ENCODE peak calls at places on chromosome 20, in seven cellular contexts. W is AG04449, D is astrocyte, S is endothelial cell, Q is lower lobe of right lung, C is mammary epithelial cell, J is activated B cell treated with CpG ODN at 0.5 μM for 24 hours. K is an unnamed sample.

GRCh38 chr20:46558511-46558959 is 8.1 kb upstream of the OCSTAMP start:
- DNase-seq in W (peak), D (peak), S (no peak), Q (no peak), C (peak), J (no peak), K (no peak)

GRCh38 chr20:38426498-38426897 is 8.6 kb downstream of the SNHG17 start:
- DNase-seq in W (no peak), D (no peak), S (no peak), Q (no peak), C (no peak), J (no peak), K (no peak)

GRCh38 chr20:14879020-14879697 is 541.7 kb upstream of the FLRT3 start:
- DNase-seq in W (peak), D (peak), S (no peak), Q (no peak), C (peak), J (no peak), K (no peak)

GRCh38 chr20:37745553-37745952 is 51.7 kb downstream of the CTNNBL1 start:
- DNase-seq in W (no peak), D (no peak), S (no peak), Q (no peak), C (no peak), J (no peak), K (no peak)

GRCh38 chr20:46630336-46630735 is 20.9 kb downstream of the SLC13A3 start:
- DNase-seq in W (no peak), D (no peak), S (no peak), Q (no peak), C (no peak), J (no peak), K (no peak)

GRCh38 chr20:46402236-46402886 is 4.1 kb downstream of the ELMO2 start:
- DNase-seq in W (no peak), D (peak), S (no peak), Q (no peak), C (no peak), J (no peak), K (no peak)

GRCh38 chr20:31844737-31845299 is 586 bp downstream of the FOXS1 start:
- DNase-seq in W (no peak), D (no peak), S (no peak), Q (no peak), C (no peak), J (no peak), K (no peak)

GRCh38 chr20:57713505-57713903 is 3.7 kb upstream of the PMEPA1 start:
- DNase-seq in W (no peak), D (no peak), S (no peak), Q (peak), C (no peak), J (no peak), K (peak)

GRCh38 chr20:35196313-35196712 is 24.4 kb downstream of the PROCR start:
- DNase-seq in W (no peak), D (no peak), S (no peak), Q (no peak), C (no peak), J (no peak), K (no peak)

GRCh38 chr20:33555755-33556154 is 65.9 kb downstream of the CBFA2T2 start:
- DNase-seq in W (no peak), D (no peak), S (no peak), Q (no peak), C (no peak), J (no peak), K (no peak)

GRCh38 chr20:4493386-4493785 is 228.3 kb upstream of the PRND start:
- DNase-seq in W (no peak), D (no peak), S (no peak), Q (no peak), C (no peak), J (no peak), K (no peak)

GRCh38 chr20:45047581-45048119 is 53.3 kb downstream of the KCNS1 start:
- DNase-seq in W (no peak), D (no peak), S (no peak), Q (no peak), C (no peak), J (no peak), K (no peak)

GRCh38 chr20:14991023-14991422 is 653.6 kb upstream of the FLRT3 start:
- DNase-seq in W (no peak), D (no peak), S (no peak), Q (no peak), C (peak), J (no peak), K (no peak)

GRCh38 chr20:44651507-44652373 is at the start of gene ADA:
- DNase-seq in W (no peak), D (peak), S (peak), Q (peak), C (peak), J (peak), K (no peak)

GRCh38 chr20:44728835-44729342 is 13.7 kb downstream of the CCN5 start:
- DNase-seq in W (peak), D (peak), S (no peak), Q (peak), C (peak), J (no peak), K (peak)

GRCh38 chr20:12882832-12883506 is 125.8 kb upstream of the SPTLC3 start:
- DNase-seq in W (peak), D (no peak), S (no peak), Q (no peak), C (peak), J (no peak), K (no peak)

GRCh38 chr20:12728782-12729181 is 280.0 kb upstream of the SPTLC3 start:
- DNase-seq in W (no peak), D (no peak), S (no peak), Q (no peak), C (no peak), J (no peak), K (no peak)

DNA sequence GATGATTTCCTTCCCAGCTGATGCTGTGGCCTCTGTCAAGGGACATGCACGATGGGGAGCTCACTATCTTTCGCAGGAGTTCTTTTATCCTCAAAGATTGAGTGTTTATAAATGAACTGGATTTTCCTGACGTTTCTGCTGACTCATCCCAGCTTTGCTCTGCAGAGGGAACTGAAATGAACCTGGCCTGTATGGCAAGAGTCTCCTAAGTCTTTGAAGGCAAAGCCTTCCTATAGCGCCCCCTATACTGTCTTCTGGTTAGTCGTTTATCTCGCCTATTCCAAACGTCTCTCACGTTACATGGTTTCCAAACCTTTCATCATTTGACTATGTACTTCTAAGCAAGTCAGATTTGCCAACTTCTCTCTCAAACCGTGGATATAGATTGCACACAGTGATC is 565.3 kb downstream of the KIF16B start:
- DNase-seq in W (no peak), D (no peak), S (no peak), Q (no peak), C (no peak), J (no peak), K (no peak)
- TF ChIP-seq CTCF in W (no peak), D (no peak), S (no peak), Q (no peak), C (no peak), J (no peak), K (no peak)

GRCh38 chr20:62030357-62030756 is 35.3 kb downstream of the TAF4 start:
- DNase-seq in W (no peak), D (no peak), S (no peak), Q (no peak), C (no peak), J (no peak), K (no peak)
- TF ChIP-seq CTCF in W (no peak), D (no peak), S (no peak), Q (no peak), C (no peak), J (no peak), K (no peak)

GRCh38 chr20:50534567-50534966 is 24.4 kb downstream of the PTPN1 start:
- DNase-seq in W (peak), D (peak), S (no peak), Q (no peak), C (no peak), J (no peak), K (no peak)
- TF ChIP-seq CTCF in W (no peak), D (no peak), S (no peak), Q (no peak), C (no peak), J (no peak), K (no peak)

GRCh38 chr20:23396961-23397620 is 24.2 kb downstream of the NAPB start:
- DNase-seq in W (no peak), D (no peak), S (no peak), Q (no peak), C (no peak), J (no peak), K (no peak)

GRCh38 chr20:23403721-23404120 is 17.6 kb downstream of the NAPB start:
- DNase-seq in W (no peak), D (no peak), S (no peak), Q (no peak), C (no peak), J (no peak), K (no peak)

GRCh38 chr20:23401051-23401450 is 20.2 kb downstream of the NAPB start:
- DNase-seq in W (no peak), D (no peak), S (no peak), Q (no peak), C (no peak), J (no peak), K (no peak)

GRCh38 chr20:23397961-23398360 is 23.3 kb downstream of the NAPB start:
- DNase-seq in W (no peak), D (peak), S (no peak), Q (no peak), C (no peak), J (no peak), K (no peak)

DNA sequence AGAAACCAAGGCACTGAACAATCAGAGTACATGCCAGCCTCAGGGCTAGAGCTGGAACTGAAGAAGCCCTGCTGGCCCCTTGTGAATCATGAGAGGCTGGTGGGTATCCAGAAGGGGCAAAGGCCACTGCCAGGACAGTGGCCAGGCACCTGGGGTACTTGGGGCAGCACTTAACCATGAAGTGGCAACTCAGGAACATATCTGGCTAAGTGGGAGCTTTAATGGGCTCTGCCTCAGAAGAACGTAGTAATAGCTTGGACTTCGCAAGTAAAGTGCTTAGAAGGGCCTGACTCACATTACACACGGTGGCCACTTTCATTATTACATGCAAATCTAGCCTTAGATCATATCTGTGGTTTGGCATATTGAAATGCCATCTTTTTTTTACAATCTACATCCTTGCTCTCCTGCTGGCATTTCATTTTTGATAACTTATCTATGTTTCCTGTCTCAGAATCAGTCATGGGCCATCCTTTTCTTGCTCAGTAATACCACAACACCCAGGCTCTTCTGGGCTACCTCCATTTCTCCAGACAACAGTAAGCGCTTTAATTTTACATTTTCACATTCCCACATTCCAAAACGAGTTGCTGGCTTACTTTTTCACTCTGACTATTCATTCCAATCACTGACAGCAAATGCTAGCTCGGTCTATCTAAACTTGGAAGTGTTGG is 21.6 kb downstream of the NAPB start:
- DNase-seq in W (no peak), D (peak), S (no peak), Q (no peak), C (peak), J (no peak), K (no peak)
- TF ChIP-seq CTCF in W (no peak), D (no peak), S (peak), Q (peak), C (peak), J (no peak), K (peak)

GRCh38 chr20:16527438-16527837 is 45.8 kb downstream of the KIF16B start:
- DNase-seq in W (no peak), D (no peak), S (no peak), Q (no peak), C (no peak), J (no peak), K (no peak)

GRCh38 chr20:16531485-16531884 is 41.8 kb downstream of the KIF16B start:
- DNase-seq in W (no peak), D (no peak), S (no peak), Q (no peak), C (no peak), J (no peak), K (no peak)

GRCh38 chr20:16533493-16533892 is 39.8 kb downstream of the KIF16B start:
- DNase-seq in W (no peak), D (no peak), S (no peak), Q (no peak), C (no peak), J (no peak), K (no peak)

GRCh38 chr20:16528078-16528477 is 45.2 kb downstream of the KIF16B start:
- DNase-seq in W (peak), D (peak), S (no peak), Q (no peak), C (peak), J (no peak), K (no peak)

GRCh38 chr20:16530201-16530681 is 43.0 kb downstream of the KIF16B start:
- DNase-seq in W (no peak), D (peak), S (no peak), Q (no peak), C (peak), J (no peak), K (no peak)
- TF ChIP-seq CTCF in W (no peak), D (no peak), S (no peak), Q (no peak), C (no peak), J (no peak), K (no peak)